ENCODE peak calls at places on chromosomes 1 and 21, in eight cellular contexts. T, L, E, I, D, H, F and M are unnamed samples.

GRCh38 chr1:25664800-25665199 is 48.2 kb downstream of the MAN1C1 start:
- DNase-seq in D (no peak), L (no peak), E (no peak), I (no peak), F (no peak), T (no peak), H (no peak), M (no peak)

GRCh38 chr1:41811978-41812852 is 106.5 kb downstream of the HIVEP3 start:
- DNase-seq in F (peak; percentile 71), D (no peak), T (peak; percentile 29), L (peak; percentile 96), E (peak; percentile 56), I (peak; percentile 29), H (peak; percentile 55), M (peak; percentile 72)

GRCh38 chr1:224510880-224511645 is 76.5 kb upstream of the WDR26 start:
- DNase-seq in T (no peak), D (no peak), L (peak; percentile 62), E (no peak), H (no peak), F (no peak), I (no peak), M (no peak)

GRCh38 chr1:182288749-182289604 is 102.6 kb downstream of the GLUL start:
- DNase-seq in T (no peak), L (no peak), E (no peak), H (no peak), F (no peak), D (no peak), I (no peak), M (no peak)

GRCh38 chr1:44108241-44108640 is 10.4 kb upstream of the KLF17 start:
- DNase-seq in I (no peak), H (no peak), D (no peak), F (no peak), E (no peak), L (peak; percentile 57), T (no peak), M (no peak)

GRCh38 chr1:14108356-14109275 is 408.6 kb downstream of the PRDM2 start:
- DNase-seq in D (no peak), H (no peak), F (peak; percentile 91), E (no peak), I (no peak), T (no peak), L (no peak), M (no peak)

GRCh38 chr21:46055863-46056281 is 42.0 kb upstream of the COL6A2 start:
- DNase-seq in E (no peak), I (no peak), F (no peak), D (no peak), T (no peak), H (no peak), L (peak; percentile 58), M (no peak)

GRCh38 chr1:234000557-234001081 is 96.1 kb downstream of the SLC35F3 start:
- DNase-seq in E (no peak), L (no peak), D (no peak), H (no peak), I (no peak), T (no peak), F (no peak), M (no peak)